ENCODE peak calls at places on chromosomes 4 and X, in eight cellular contexts. One of them, this sample, is unnamed.

GRCh38 chrX:106952988-106953387 is 32.8 kb downstream of the CLDN2 start:
- DNase-seq in left lung: no peak
- DNase-seq in naive thymus-derived CD4-positive, alpha-beta T cell: no peak
- DNase-seq in sigmoid colon: no peak
- DNase-seq in Karpas-422: peak; percentile 55
- DNase-seq in CD8-positive, alpha-beta T cell: no peak
- DNase-seq in PC-9: no peak
- DNase-seq in body of pancreas: no peak
- DNase-seq in this sample: no peak

GRCh38 chr4:75869100-75869499 is 33.2 kb downstream of the PPEF2 start:
- DNase-seq in left lung: no peak
- DNase-seq in PC-9: no peak
- DNase-seq in Karpas-422: no peak
- DNase-seq in body of pancreas: no peak
- DNase-seq in CD8-positive, alpha-beta T cell: no peak
- DNase-seq in naive thymus-derived CD4-positive, alpha-beta T cell: no peak
- DNase-seq in sigmoid colon: no peak
- DNase-seq in this sample: no peak

GRCh38 chr4:75715105-75715799 is 9.1 kb upstream of the USO1 start:
- DNase-seq in PC-9: no peak
- DNase-seq in body of pancreas: peak; percentile 43
- DNase-seq in sigmoid colon: no peak
- DNase-seq in naive thymus-derived CD4-positive, alpha-beta T cell: no peak
- DNase-seq in CD8-positive, alpha-beta T cell: no peak
- DNase-seq in Karpas-422: no peak
- DNase-seq in left lung: no peak
- DNase-seq in this sample: no peak

GRCh38 chrX:67613366-67613765 is 69.5 kb downstream of the AR start:
- DNase-seq in Karpas-422: no peak
- DNase-seq in body of pancreas: no peak
- DNase-seq in naive thymus-derived CD4-positive, alpha-beta T cell: no peak
- DNase-seq in sigmoid colon: no peak
- DNase-seq in left lung: no peak
- DNase-seq in PC-9: no peak
- DNase-seq in CD8-positive, alpha-beta T cell: no peak
- DNase-seq in this sample: no peak

GRCh38 chr4:67935888-67936287 is 27.4 kb downstream of the TMPRSS11A start:
- DNase-seq in left lung: no peak
- DNase-seq in CD8-positive, alpha-beta T cell: no peak
- DNase-seq in body of pancreas: no peak
- DNase-seq in Karpas-422: no peak
- DNase-seq in sigmoid colon: no peak
- DNase-seq in naive thymus-derived CD4-positive, alpha-beta T cell: no peak
- DNase-seq in PC-9: no peak
- DNase-seq in this sample: no peak

GRCh38 chr4:38160487-38161207 is 200.4 kb downstream of the PTTG2 start:
- DNase-seq in Karpas-422: peak; percentile 60
- DNase-seq in left lung: no peak
- DNase-seq in body of pancreas: peak; percentile 65
- DNase-seq in PC-9: peak; percentile 96
- DNase-seq in naive thymus-derived CD4-positive, alpha-beta T cell: no peak
- DNase-seq in CD8-positive, alpha-beta T cell: peak; percentile 32
- DNase-seq in sigmoid colon: peak; percentile 72
- DNase-seq in this sample: peak; percentile 46

GRCh38 chrX:81174286-81174685 is 27.4 kb downstream of the HMGN5 start:
- DNase-seq in PC-9: no peak
- DNase-seq in Karpas-422: peak; percentile 63
- DNase-seq in left lung: no peak
- DNase-seq in naive thymus-derived CD4-positive, alpha-beta T cell: no peak
- DNase-seq in CD8-positive, alpha-beta T cell: no peak
- DNase-seq in sigmoid colon: no peak
- DNase-seq in body of pancreas: no peak
- DNase-seq in this sample: no peak

GRCh38 chr4:76948441-76949292 is 885 bp upstream of the SEPTIN11 start:
- DNase-seq in sigmoid colon: peak; percentile 90
- DNase-seq in naive thymus-derived CD4-positive, alpha-beta T cell: peak; percentile 42
- DNase-seq in left lung: peak; percentile 83
- DNase-seq in Karpas-422: peak; percentile 84
- DNase-seq in body of pancreas: peak; percentile 81
- DNase-seq in CD8-positive, alpha-beta T cell: peak; percentile 65
- DNase-seq in PC-9: peak; percentile 63
- DNase-seq in this sample: peak; percentile 42

GRCh38 chrX:75887833-75888232 is 102.8 kb upstream of the MAGEE2 start:
- DNase-seq in sigmoid colon: no peak
- DNase-seq in body of pancreas: no peak
- DNase-seq in Karpas-422: no peak
- DNase-seq in PC-9: no peak
- DNase-seq in naive thymus-derived CD4-positive, alpha-beta T cell: no peak
- DNase-seq in CD8-positive, alpha-beta T cell: no peak
- DNase-seq in left lung: no peak
- DNase-seq in this sample: no peak

GRCh38 chr4:80615099-80615498 is 279.6 kb downstream of the CFAP299 start:
- DNase-seq in Karpas-422: no peak
- DNase-seq in left lung: no peak
- DNase-seq in PC-9: no peak
- DNase-seq in CD8-positive, alpha-beta T cell: no peak
- DNase-seq in naive thymus-derived CD4-positive, alpha-beta T cell: no peak
- DNase-seq in body of pancreas: no peak
- DNase-seq in sigmoid colon: no peak
- DNase-seq in this sample: no peak

GRCh38 chr4:74228691-74229640 is 71.0 kb downstream of the MTHFD2L start:
- DNase-seq in sigmoid colon: peak; percentile 71
- DNase-seq in naive thymus-derived CD4-positive, alpha-beta T cell: peak; percentile 37
- DNase-seq in Karpas-422: peak; percentile 92
- DNase-seq in CD8-positive, alpha-beta T cell: peak; percentile 72
- DNase-seq in body of pancreas: peak; percentile 80
- DNase-seq in PC-9: peak; percentile 36
- DNase-seq in left lung: peak; percentile 59
- DNase-seq in this sample: peak; percentile 18

GRCh38 chrX:11533211-11533651 is 132.5 kb downstream of the ARHGAP6 start:
- DNase-seq in CD8-positive, alpha-beta T cell: no peak
- DNase-seq in left lung: no peak
- DNase-seq in Karpas-422: peak; percentile 94
- DNase-seq in naive thymus-derived CD4-positive, alpha-beta T cell: no peak
- DNase-seq in PC-9: peak; percentile 76
- DNase-seq in body of pancreas: no peak
- DNase-seq in sigmoid colon: no peak
- DNase-seq in this sample: no peak

GRCh38 chrX:22147942-22148341 is 115.8 kb downstream of the PHEX start:
- DNase-seq in Karpas-422: no peak
- DNase-seq in naive thymus-derived CD4-positive, alpha-beta T cell: no peak
- DNase-seq in CD8-positive, alpha-beta T cell: no peak
- DNase-seq in body of pancreas: no peak
- DNase-seq in left lung: no peak
- DNase-seq in sigmoid colon: no peak
- DNase-seq in PC-9: no peak
- DNase-seq in this sample: no peak

GRCh38 chrX:35351212-35351611 is 408.6 kb downstream of the FAM47B start:
- DNase-seq in CD8-positive, alpha-beta T cell: no peak
- DNase-seq in PC-9: no peak
- DNase-seq in left lung: no peak
- DNase-seq in Karpas-422: no peak
- DNase-seq in naive thymus-derived CD4-positive, alpha-beta T cell: no peak
- DNase-seq in sigmoid colon: no peak
- DNase-seq in body of pancreas: no peak
- DNase-seq in this sample: no peak

GRCh38 chrX:20252392-20253231 is 14.1 kb downstream of the RPS6KA3 start:
- DNase-seq in body of pancreas: peak; percentile 73
- DNase-seq in Karpas-422: peak; percentile 86
- DNase-seq in PC-9: no peak
- DNase-seq in CD8-positive, alpha-beta T cell: peak; percentile 71
- DNase-seq in left lung: peak; percentile 54
- DNase-seq in sigmoid colon: peak; percentile 63
- DNase-seq in naive thymus-derived CD4-positive, alpha-beta T cell: peak; percentile 48
- DNase-seq in this sample: peak; percentile 71

DNA sequence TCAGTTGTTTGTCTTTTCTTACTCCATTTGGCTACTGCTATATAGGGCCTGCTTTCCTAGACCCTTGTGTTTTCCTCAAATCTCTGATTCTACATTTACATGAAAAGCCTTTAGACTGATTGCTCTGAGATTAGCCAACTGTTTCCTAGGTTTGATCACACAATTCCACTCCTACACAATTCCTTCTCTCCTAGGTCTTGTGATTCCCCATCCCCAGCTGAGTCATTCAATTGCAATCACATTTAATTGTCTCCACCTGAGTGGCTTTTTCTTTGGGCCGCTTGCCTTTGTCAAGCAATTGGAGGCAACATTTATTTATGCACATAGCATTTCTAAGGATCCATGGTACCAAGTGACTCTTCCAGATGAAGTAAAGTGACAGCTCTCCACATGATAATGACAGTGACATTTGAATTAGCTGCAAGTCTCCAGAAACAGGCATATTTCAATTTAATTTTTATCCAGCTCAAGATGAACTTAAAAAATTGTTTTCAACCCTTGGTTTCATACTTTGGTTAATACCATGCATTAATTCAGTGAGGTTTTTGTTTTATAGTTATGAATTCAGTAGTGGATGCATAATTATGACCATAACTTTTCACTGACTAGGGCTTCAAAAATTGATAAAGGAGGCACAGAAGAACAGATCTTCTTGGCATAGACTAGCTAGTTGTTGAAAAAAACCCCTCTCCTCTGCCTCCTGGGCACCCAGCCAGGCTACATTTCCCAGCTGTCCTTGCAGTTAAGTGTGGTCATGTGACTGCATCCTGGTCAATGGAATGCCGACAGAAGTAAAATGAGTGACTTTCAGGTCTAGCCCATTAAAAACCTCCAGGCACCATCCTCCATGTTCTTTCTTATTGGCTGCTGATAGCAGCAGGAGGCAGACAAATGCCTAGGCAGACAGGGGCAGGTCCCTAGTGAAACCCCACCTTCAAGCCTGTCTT is 35.6 kb downstream of the ATXN3L start:
- DNase-seq in naive thymus-derived CD4-positive, alpha-beta T cell: no peak
- DNase-seq in Karpas-422: no peak
- DNase-seq in CD8-positive, alpha-beta T cell: no peak
- DNase-seq in PC-9: no peak
- DNase-seq in body of pancreas: no peak
- DNase-seq in sigmoid colon: no peak
- DNase-seq in left lung: no peak
- DNase-seq in this sample: no peak
- H3K9me3 ChIP-seq in naive thymus-derived CD4-positive, alpha-beta T cell: no peaks in the 10 kb centered on the region
- H3K9me3 ChIP-seq in Karpas-422: no peaks in the 10 kb centered on the region
- H3K9me3 ChIP-seq in CD8-positive, alpha-beta T cell: no peaks in the 10 kb centered on the region
- H3K9me3 ChIP-seq in PC-9: no peaks in the 10 kb centered on the region
- H3K9me3 ChIP-seq in body of pancreas: no peaks in the 10 kb centered on the region
- H3K9me3 ChIP-seq in sigmoid colon: no peaks in the 10 kb centered on the region
- H3K9me3 ChIP-seq in left lung: no peaks in the 10 kb centered on the region
- H3K9me3 ChIP-seq in this sample: no peaks in the 10 kb centered on the region

GRCh38 chr4:271492-272103 is 33.7 kb downstream of the ZNF732 start:
- DNase-seq in Karpas-422: no peak
- DNase-seq in PC-9: no peak
- DNase-seq in sigmoid colon: no peak
- DNase-seq in body of pancreas: no peak
- DNase-seq in CD8-positive, alpha-beta T cell: no peak
- DNase-seq in left lung: no peak
- DNase-seq in naive thymus-derived CD4-positive, alpha-beta T cell: no peak
- DNase-seq in this sample: no peak

GRCh38 chr4:273312-274017 is 31.8 kb downstream of the ZNF732 start:
- DNase-seq in sigmoid colon: no peak
- DNase-seq in body of pancreas: no peak
- DNase-seq in Karpas-422: no peak
- DNase-seq in naive thymus-derived CD4-positive, alpha-beta T cell: no peak
- DNase-seq in PC-9: no peak
- DNase-seq in CD8-positive, alpha-beta T cell: no peak
- DNase-seq in left lung: no peak
- DNase-seq in this sample: no peak
- H3K9me3 ChIP-seq in sigmoid colon: peaks cover 30% of the 10 kb centered on the region
- H3K9me3 ChIP-seq in body of pancreas: peaks cover 8% of the 10 kb centered on the region
- H3K9me3 ChIP-seq in Karpas-422: peaks cover 64% of the 10 kb centered on the region
- H3K9me3 ChIP-seq in naive thymus-derived CD4-positive, alpha-beta T cell: peaks cover 12% of the 10 kb centered on the region
- H3K9me3 ChIP-seq in PC-9: no peaks in the 10 kb centered on the region
- H3K9me3 ChIP-seq in CD8-positive, alpha-beta T cell: peaks cover 26% of the 10 kb centered on the region
- H3K9me3 ChIP-seq in left lung: peaks cover 99% of the 10 kb centered on the region
- H3K9me3 ChIP-seq in this sample: peaks cover 39% of the 10 kb centered on the region

DNA sequence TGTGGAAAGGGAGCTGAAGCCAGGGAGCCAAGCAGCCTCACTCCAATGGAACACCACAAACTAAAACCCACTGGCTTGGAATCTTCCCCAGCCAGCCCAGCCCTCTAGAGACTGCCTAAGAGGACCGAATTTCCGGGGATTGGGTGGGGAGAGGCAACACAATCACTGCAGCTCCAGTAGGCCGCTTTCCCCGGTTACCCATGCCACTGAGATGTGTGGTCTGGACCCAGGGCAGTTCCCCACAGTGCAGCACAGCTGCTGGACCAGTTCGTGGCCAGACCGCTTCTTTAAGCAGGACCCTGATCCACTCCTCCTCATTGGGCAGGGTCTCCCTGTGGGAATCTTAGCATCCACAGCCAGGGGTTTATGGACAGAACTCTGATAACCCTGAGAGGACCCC is 91.9 kb upstream of the PAGE3 start:
- DNase-seq in Karpas-422: no peak
- DNase-seq in PC-9: no peak
- DNase-seq in body of pancreas: no peak
- DNase-seq in sigmoid colon: no peak
- DNase-seq in naive thymus-derived CD4-positive, alpha-beta T cell: no peak
- DNase-seq in CD8-positive, alpha-beta T cell: no peak
- DNase-seq in left lung: no peak
- DNase-seq in this sample: no peak
- H3K9me3 ChIP-seq in Karpas-422: no peaks in the 10 kb centered on the region
- H3K9me3 ChIP-seq in PC-9: no peaks in the 10 kb centered on the region
- H3K9me3 ChIP-seq in body of pancreas: no peaks in the 10 kb centered on the region
- H3K9me3 ChIP-seq in sigmoid colon: no peaks in the 10 kb centered on the region
- H3K9me3 ChIP-seq in naive thymus-derived CD4-positive, alpha-beta T cell: no peaks in the 10 kb centered on the region
- H3K9me3 ChIP-seq in CD8-positive, alpha-beta T cell: no peaks in the 10 kb centered on the region
- H3K9me3 ChIP-seq in left lung: no peaks in the 10 kb centered on the region
- H3K9me3 ChIP-seq in this sample: no peaks in the 10 kb centered on the region

DNA sequence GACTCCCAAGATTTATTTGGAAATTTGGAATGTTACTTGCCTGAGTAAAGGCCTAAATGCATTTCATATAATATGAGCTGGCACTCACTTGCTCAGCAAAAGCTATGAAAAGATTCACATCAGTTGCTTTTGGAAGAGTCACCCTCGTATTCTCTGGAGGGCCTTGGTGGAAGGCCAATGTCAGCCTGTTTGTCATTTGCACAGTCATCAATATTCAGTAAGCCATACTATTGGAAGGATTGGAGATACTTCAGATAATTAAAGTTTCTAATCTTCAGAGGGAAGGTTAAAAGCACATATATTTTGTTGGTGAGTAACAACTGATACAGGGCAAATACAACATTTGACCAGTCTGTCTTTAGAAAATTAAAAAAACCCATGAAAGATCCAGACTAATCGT is 36.6 kb downstream of the VCX3A start:
- DNase-seq in naive thymus-derived CD4-positive, alpha-beta T cell: no peak
- DNase-seq in sigmoid colon: no peak
- DNase-seq in Karpas-422: no peak
- DNase-seq in body of pancreas: no peak
- DNase-seq in CD8-positive, alpha-beta T cell: no peak
- DNase-seq in PC-9: no peak
- DNase-seq in left lung: no peak
- DNase-seq in this sample: no peak
- H3K9me3 ChIP-seq in naive thymus-derived CD4-positive, alpha-beta T cell: no peaks in the 10 kb centered on the region
- H3K9me3 ChIP-seq in sigmoid colon: no peaks in the 10 kb centered on the region
- H3K9me3 ChIP-seq in Karpas-422: peaks cover 6% of the 10 kb centered on the region
- H3K9me3 ChIP-seq in body of pancreas: no peaks in the 10 kb centered on the region
- H3K9me3 ChIP-seq in CD8-positive, alpha-beta T cell: no peaks in the 10 kb centered on the region
- H3K9me3 ChIP-seq in PC-9: no peaks in the 10 kb centered on the region
- H3K9me3 ChIP-seq in left lung: no peaks in the 10 kb centered on the region
- H3K9me3 ChIP-seq in this sample: peaks cover 2% of the 10 kb centered on the region

GRCh38 chrX:39283239-39283638 is 482.0 kb downstream of the MID1IP1 start:
- DNase-seq in CD8-positive, alpha-beta T cell: no peak
- DNase-seq in body of pancreas: no peak
- DNase-seq in left lung: no peak
- DNase-seq in Karpas-422: no peak
- DNase-seq in PC-9: no peak
- DNase-seq in sigmoid colon: no peak
- DNase-seq in naive thymus-derived CD4-positive, alpha-beta T cell: no peak
- DNase-seq in this sample: no peak
- H3K9me3 ChIP-seq in CD8-positive, alpha-beta T cell: no peaks in the 10 kb centered on the region
- H3K9me3 ChIP-seq in body of pancreas: no peaks in the 10 kb centered on the region
- H3K9me3 ChIP-seq in left lung: peaks cover 24% of the 10 kb centered on the region
- H3K9me3 ChIP-seq in Karpas-422: peaks cover 15% of the 10 kb centered on the region
- H3K9me3 ChIP-seq in PC-9: no peaks in the 10 kb centered on the region
- H3K9me3 ChIP-seq in sigmoid colon: peaks cover 7% of the 10 kb centered on the region
- H3K9me3 ChIP-seq in naive thymus-derived CD4-positive, alpha-beta T cell: no peaks in the 10 kb centered on the region
- H3K9me3 ChIP-seq in this sample: no peaks in the 10 kb centered on the region

This sample was measured in T-helper 17 cell.